ENCODE peak calls at places on chromosomes 7 and 10, in four cellular contexts. L is A549, W is K562, B is HepG2. N is an unnamed sample.

GRCh38 chr10:76285012-76285411 is 853.6 kb downstream of the LRMDA start:
- DNase-seq in L (no peak), W (no peak), B (peak), N (no peak)

GRCh38 chr10:127872011-127872741 is 20.6 kb downstream of the CLRN3 start:
- DNase-seq in L (no peak), W (no peak), B (no peak), N (no peak)

GRCh38 chr7:134290286-134290685 is 26.4 kb downstream of the SLC35B4 start:
- DNase-seq in L (peak), W (no peak), B (no peak), N (no peak)

GRCh38 chr7:80918406-80918805 is 445 bp downstream of the SEMA3C start:
- DNase-seq in L (no peak), W (no peak), B (no peak), N (no peak)

GRCh38 chr7:53315986-53316385 is 280.6 kb downstream of the POM121L12 start:
- DNase-seq in L (no peak), W (no peak), B (no peak), N (no peak)

GRCh38 chr10:43336641-43337318 is 34.7 kb upstream of the FXYD4 start:
- DNase-seq in L (peak), W (no peak), B (no peak), N (no peak)

GRCh38 chr10:131561897-131562296 is 250.4 kb upstream of the TCERG1L start:
- DNase-seq in L (no peak), W (no peak), B (no peak), N (no peak)

GRCh38 chr7:97851725-97852124 is 20.5 kb downstream of the ASNS start:
- DNase-seq in L (no peak), W (no peak), B (no peak), N (no peak)

GRCh38 chr7:80135306-80136104 is 874 bp downstream of the GNAI1 start:
- DNase-seq in L (peak), W (no peak), B (no peak), N (no peak)

GRCh38 chr10:71963756-71964668 is at the start of gene CHST3:
- DNase-seq in L (no peak), W (no peak), B (no peak), N (no peak)

GRCh38 chr10:31129261-31129660 is 97.6 kb upstream of the ZNF438 start:
- DNase-seq in L (no peak), W (peak), B (no peak), N (no peak)

GRCh38 chr7:131859162-131859821 is 302.9 kb upstream of the PODXL start:
- DNase-seq in L (peak), W (peak), B (peak), N (peak)

GRCh38 chr10:103499881-103500280 is 6.4 kb downstream of the NEURL1 start:
- DNase-seq in L (no peak), W (no peak), B (no peak), N (no peak)

GRCh38 chr10:73823391-73823790 is 12.0 kb upstream of the NDST2 start:
- DNase-seq in L (no peak), W (no peak), B (no peak), N (no peak)

GRCh38 chr7:16845746-16846145 is 36.0 kb downstream of the AGR3 start:
- DNase-seq in L (no peak), W (no peak), B (no peak), N (no peak)

GRCh38 chr10:29820890-29821398 is 186.2 kb upstream of the SVIL start:
- DNase-seq in L (no peak), W (no peak), B (no peak), N (no peak)

GRCh38 chr7:83550100-83550499 is 98.8 kb downstream of the SEMA3E start:
- DNase-seq in L (no peak), W (no peak), B (no peak), N (no peak)

GRCh38 chr10:24406809-24407483 is 198.0 kb downstream of the KIAA1217 start:
- DNase-seq in L (no peak), W (no peak), B (no peak), N (no peak)

GRCh38 chr7:137909042-137909441 is 62.3 kb upstream of the DGKI start:
- DNase-seq in L (no peak), W (no peak), B (no peak), N (no peak)
- TF ChIP-seq RFX5 in L (no peak), W (no peak), B (no peak), N (no peak)

GRCh38 chr10:6100370-6100769 is 11.5 kb downstream of the RBM17 start:
- DNase-seq in L (no peak), W (no peak), B (no peak), N (no peak)
- TF ChIP-seq CHD4 in L (no peak), W (no peak), B (no peak), N (no peak)

GRCh38 chr7:105677803-105678583 is 96.7 kb upstream of the EFCAB10 start:
- DNase-seq in L (no peak), W (no peak), B (no peak), N (peak)
- TF ChIP-seq RFX5 in L (no peak), W (no peak), B (no peak), N (no peak)

GRCh38 chr7:21089653-21090052 is 303.0 kb upstream of the SP8 start:
- DNase-seq in L (no peak), W (no peak), B (no peak), N (no peak)
- TF ChIP-seq CHD4 in L (no peak), W (no peak), B (no peak), N (no peak)

N was measured in GM12878.